ENCODE peak calls at places on chromosomes 1 and 21, in five cellular contexts. One of them, this sample, is unnamed.

GRCh38 chr1:203289281-203289981 is 15.9 kb upstream of the BTG2 start:
- DNase-seq in mesenchymal stem cell: no peak
- DNase-seq in H9: no peak
- DNase-seq in H1: no peak
- DNase-seq in neuronal stem cell: no peak
- DNase-seq in this sample: peak; percentile 45

GRCh38 chr1:67676946-67677345 is 8.1 kb upstream of the GADD45A start:
- DNase-seq in H1: no peak
- DNase-seq in mesenchymal stem cell: no peak
- DNase-seq in H9: no peak
- DNase-seq in neuronal stem cell: no peak
- DNase-seq in this sample: no peak

GRCh38 chr1:6157528-6158174 is 22.5 kb downstream of the CHD5 start:
- DNase-seq in H1: no peak
- DNase-seq in mesenchymal stem cell: peak; percentile 31
- DNase-seq in neuronal stem cell: no peak
- DNase-seq in H9: no peak
- DNase-seq in this sample: peak; percentile 85

GRCh38 chr1:41862411-41863221 is 56.1 kb downstream of the HIVEP3 start:
- DNase-seq in H9: no peak
- DNase-seq in H1: no peak
- DNase-seq in neuronal stem cell: no peak
- DNase-seq in mesenchymal stem cell: peak; percentile 95
- DNase-seq in this sample: peak; percentile 97

GRCh38 chr1:6467744-6468688 is 2.0 kb upstream of the TNFRSF25 start:
- DNase-seq in H1: no peak
- DNase-seq in H9: no peak
- DNase-seq in mesenchymal stem cell: no peak
- DNase-seq in neuronal stem cell: no peak
- DNase-seq in this sample: no peak

GRCh38 chr1:150560986-150561829 is 12.0 kb downstream of the ADAMTSL4 start:
- DNase-seq in H9: peak; percentile 97
- DNase-seq in neuronal stem cell: peak; percentile 92
- DNase-seq in mesenchymal stem cell: peak; percentile 99
- DNase-seq in H1: peak; percentile 95
- DNase-seq in this sample: peak; percentile 98

GRCh38 chr1:10768552-10768951 is 27.9 kb downstream of the CASZ1 start:
- DNase-seq in neuronal stem cell: no peak
- DNase-seq in H1: no peak
- DNase-seq in mesenchymal stem cell: no peak
- DNase-seq in H9: no peak
- DNase-seq in this sample: no peak

GRCh38 chr21:40680311-40680710 is 166.6 kb downstream of the DSCAM start:
- DNase-seq in neuronal stem cell: no peak
- DNase-seq in H1: no peak
- DNase-seq in H9: no peak
- DNase-seq in mesenchymal stem cell: no peak
- DNase-seq in this sample: no peak

GRCh38 chr1:218660678-218661053 is 315.5 kb downstream of the TGFB2 start:
- DNase-seq in H9: no peak
- DNase-seq in H1: no peak
- DNase-seq in neuronal stem cell: no peak
- DNase-seq in mesenchymal stem cell: peak; percentile 82
- DNase-seq in this sample: peak; percentile 72

GRCh38 chr21:25885405-25885804 is 150.6 kb downstream of the GABPA start:
- DNase-seq in H9: no peak
- DNase-seq in H1: no peak
- DNase-seq in mesenchymal stem cell: peak; percentile 33
- DNase-seq in neuronal stem cell: no peak
- DNase-seq in this sample: no peak

GRCh38 chr1:185825556-185825955 is 91.4 kb downstream of the HMCN1 start:
- DNase-seq in H9: no peak
- DNase-seq in mesenchymal stem cell: peak; percentile 67
- DNase-seq in neuronal stem cell: no peak
- DNase-seq in H1: no peak
- DNase-seq in this sample: no peak

GRCh38 chr1:165481820-165482532 is 37.0 kb upstream of the RXRG start:
- DNase-seq in neuronal stem cell: peak; percentile 11
- DNase-seq in mesenchymal stem cell: peak; percentile 89
- DNase-seq in H1: no peak
- DNase-seq in H9: no peak
- DNase-seq in this sample: peak; percentile 52

GRCh38 chr1:27935721-27936120 is 921 bp downstream of the SMPDL3B start:
- DNase-seq in mesenchymal stem cell: no peak
- DNase-seq in neuronal stem cell: no peak
- DNase-seq in H9: no peak
- DNase-seq in H1: no peak
- DNase-seq in this sample: no peak

GRCh38 chr1:172642970-172643369 is 15.9 kb upstream of the FASLG start:
- DNase-seq in H9: no peak
- DNase-seq in H1: no peak
- DNase-seq in mesenchymal stem cell: no peak
- DNase-seq in neuronal stem cell: no peak
- DNase-seq in this sample: no peak

GRCh38 chr1:169115891-169116585 is 9.5 kb downstream of the ATP1B1 start:
- DNase-seq in neuronal stem cell: no peak
- DNase-seq in mesenchymal stem cell: peak; percentile 81
- DNase-seq in H1: no peak
- DNase-seq in H9: no peak
- DNase-seq in this sample: no peak

GRCh38 chr1:245493029-245493428 is 338.2 kb downstream of the KIF26B start:
- DNase-seq in H9: no peak
- DNase-seq in H1: no peak
- DNase-seq in mesenchymal stem cell: no peak
- DNase-seq in neuronal stem cell: no peak
- DNase-seq in this sample: no peak

GRCh38 chr1:183040600-183040999 is 17.4 kb downstream of the LAMC1 start:
- DNase-seq in H9: no peak
- DNase-seq in H1: no peak
- DNase-seq in neuronal stem cell: no peak
- DNase-seq in mesenchymal stem cell: peak; percentile 75
- DNase-seq in this sample: no peak
- H3K9ac ChIP-seq in H9: no peak overlapping the region
- H3K9ac ChIP-seq in H1: no peak overlapping the region
- H3K9ac ChIP-seq in neuronal stem cell: no peak overlapping the region
- H3K9ac ChIP-seq in mesenchymal stem cell: peak overlapping the region; percentile 68
- H3K9ac ChIP-seq in this sample: no peak overlapping the region

GRCh38 chr1:97758589-97759057 is 162.2 kb downstream of the DPYD start:
- DNase-seq in H1: no peak
- DNase-seq in H9: no peak
- DNase-seq in neuronal stem cell: no peak
- DNase-seq in mesenchymal stem cell: peak; percentile 8
- DNase-seq in this sample: no peak

GRCh38 chr1:97759078-97759477 is 161.8 kb downstream of the DPYD start:
- DNase-seq in mesenchymal stem cell: no peak
- DNase-seq in H1: no peak
- DNase-seq in H9: no peak
- DNase-seq in neuronal stem cell: no peak
- DNase-seq in this sample: no peak

GRCh38 chr1:97764991-97765390 is 155.8 kb downstream of the DPYD start:
- DNase-seq in neuronal stem cell: no peak
- DNase-seq in H9: no peak
- DNase-seq in mesenchymal stem cell: no peak
- DNase-seq in H1: no peak
- DNase-seq in this sample: no peak

GRCh38 chr1:97761637-97762036 is 159.2 kb downstream of the DPYD start:
- DNase-seq in H1: no peak
- DNase-seq in H9: no peak
- DNase-seq in neuronal stem cell: no peak
- DNase-seq in mesenchymal stem cell: no peak
- DNase-seq in this sample: no peak
- H2BK12ac ChIP-seq in H1: no peak overlapping the region
- H2BK12ac ChIP-seq in H9: no peak overlapping the region
- H2BK12ac ChIP-seq in neuronal stem cell: no peak overlapping the region
- H2BK12ac ChIP-seq in mesenchymal stem cell: no peak overlapping the region
- H2BK12ac ChIP-seq in this sample: no peak overlapping the region

DNA sequence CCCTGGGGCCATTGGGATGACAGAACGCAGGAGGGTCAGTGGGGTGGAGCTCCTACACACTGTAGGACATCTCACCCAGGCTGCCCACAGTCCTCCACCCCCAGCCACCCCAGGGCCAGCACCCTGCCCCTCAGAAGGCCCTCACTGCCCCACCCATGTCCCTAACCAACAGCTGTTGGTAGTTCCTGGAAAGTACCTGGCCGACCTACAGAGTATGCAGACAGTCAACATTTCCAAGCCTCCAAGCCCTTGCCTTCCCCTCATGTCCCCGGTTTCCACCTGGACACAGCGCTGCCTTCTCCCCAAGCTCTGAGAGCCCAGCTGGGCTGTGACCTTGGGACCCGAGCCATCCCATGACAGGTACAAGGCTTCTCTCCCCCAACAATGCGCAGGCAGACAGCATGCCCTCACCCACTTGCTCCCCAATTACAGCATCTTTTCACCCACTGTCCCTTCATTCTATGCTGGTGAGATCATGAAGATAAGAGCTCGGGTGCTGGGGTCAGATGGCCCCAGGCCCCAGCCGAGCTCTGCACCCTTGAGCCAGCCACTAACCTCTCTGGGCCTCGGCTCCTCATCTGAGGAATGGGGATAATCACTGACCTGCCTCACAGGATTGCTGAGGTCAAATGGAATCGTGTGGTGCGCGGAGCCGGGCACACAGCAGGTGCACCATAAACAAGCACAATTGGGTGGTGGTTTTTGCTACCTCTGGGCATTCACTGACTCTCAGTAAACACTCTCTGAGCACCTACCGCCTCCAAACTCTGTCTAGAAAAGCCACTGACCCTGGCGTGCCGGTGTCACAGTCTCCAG is 11.2 kb downstream of the LAPTM5 start:
- DNase-seq in H1: no peak
- DNase-seq in H9: no peak
- DNase-seq in neuronal stem cell: no peak
- DNase-seq in mesenchymal stem cell: no peak
- DNase-seq in this sample: no peak
- H3K9ac ChIP-seq in H1: no peak overlapping the region
- H3K9ac ChIP-seq in H9: no peak overlapping the region
- H3K9ac ChIP-seq in neuronal stem cell: peak overlapping the region; percentile 3
- H3K9ac ChIP-seq in mesenchymal stem cell: no peak overlapping the region
- H3K9ac ChIP-seq in this sample: no peak overlapping the region

DNA sequence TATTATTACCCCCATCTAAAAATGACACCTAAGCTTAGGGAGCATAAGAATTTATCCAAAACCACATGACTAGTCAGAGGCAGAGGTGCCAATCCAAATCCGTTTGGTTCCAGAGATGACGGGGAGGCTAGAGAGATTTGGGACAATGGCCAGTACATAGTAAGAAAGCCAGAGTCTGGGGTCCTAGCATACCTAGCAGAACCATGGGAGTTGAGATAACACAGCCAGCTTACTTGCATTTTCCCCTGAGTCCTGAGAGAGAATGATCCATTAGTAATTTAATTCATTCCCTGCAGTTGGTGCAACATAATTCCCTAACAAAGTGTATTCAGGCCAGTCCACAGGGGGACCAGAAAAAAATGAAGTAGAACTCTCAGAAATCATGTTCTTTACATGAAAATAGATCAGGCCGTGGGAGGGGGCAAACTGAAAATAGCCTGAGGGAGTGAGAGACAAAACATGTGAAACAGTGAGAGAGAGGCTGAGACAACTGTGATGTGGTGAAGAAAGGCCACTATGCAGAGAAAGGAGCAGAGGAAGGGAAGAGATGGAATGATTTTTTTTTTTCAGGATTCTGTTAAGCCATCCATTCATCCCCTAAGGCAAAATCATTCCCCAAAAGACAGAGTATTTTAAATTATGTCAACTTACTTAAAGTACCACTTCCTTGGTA is 243.4 kb downstream of the BRINP2 start:
- DNase-seq in mesenchymal stem cell: no peak
- DNase-seq in H9: no peak
- DNase-seq in neuronal stem cell: no peak
- DNase-seq in H1: no peak
- DNase-seq in this sample: no peak
- H2BK12ac ChIP-seq in mesenchymal stem cell: no peak overlapping the region
- H2BK12ac ChIP-seq in H9: no peak overlapping the region
- H2BK12ac ChIP-seq in neuronal stem cell: no peak overlapping the region
- H2BK12ac ChIP-seq in H1: no peak overlapping the region
- H2BK12ac ChIP-seq in this sample: no peak overlapping the region

DNA sequence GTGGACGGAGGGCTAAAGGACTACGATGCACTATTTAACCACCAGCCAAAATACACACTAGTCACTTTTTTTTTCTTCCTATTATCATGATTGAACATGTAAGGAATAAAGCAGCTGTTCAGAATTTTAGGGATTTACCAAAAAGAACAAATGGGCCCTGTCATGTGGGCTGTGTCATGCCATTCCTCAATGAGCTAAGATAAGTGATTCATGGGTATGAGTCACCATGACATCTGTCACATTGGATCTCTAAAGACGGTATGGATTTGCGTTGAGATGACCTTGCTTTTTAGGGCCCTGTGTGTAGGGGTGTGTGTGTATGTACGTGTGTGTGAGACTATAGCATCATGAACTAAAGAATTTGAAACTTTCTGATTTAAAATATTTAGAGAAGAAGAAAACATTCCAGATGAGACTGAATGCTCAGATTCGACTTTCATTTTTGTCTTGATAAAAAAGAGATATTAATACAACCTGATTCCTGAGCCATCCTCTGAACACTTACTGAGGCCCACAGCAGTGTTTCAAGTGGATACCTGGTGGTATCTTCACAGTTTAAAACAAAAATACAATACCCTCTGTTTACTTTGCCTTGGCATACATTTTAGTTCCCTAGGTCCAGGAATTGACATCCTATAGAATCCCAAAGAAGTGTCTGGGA is 246.1 kb upstream of the DUSP10 start:
- DNase-seq in H9: no peak
- DNase-seq in H1: no peak
- DNase-seq in mesenchymal stem cell: peak; percentile 68
- DNase-seq in neuronal stem cell: no peak
- DNase-seq in this sample: peak; percentile 81
- H3K9ac ChIP-seq in H9: no peak overlapping the region
- H3K9ac ChIP-seq in H1: no peak overlapping the region
- H3K9ac ChIP-seq in mesenchymal stem cell: peak overlapping the region; percentile 34
- H3K9ac ChIP-seq in neuronal stem cell: no peak overlapping the region
- H3K9ac ChIP-seq in this sample: no peak overlapping the region

This sample was measured in trophoblast cell.